ENCODE peak calls at places on chromosomes 1 and 21, in four cellular contexts. B is GF-D8; S is activated CD4-positive, alpha-beta T cell treated with anti-CD3 and anti-CD28 coated beads, Interleukin-2, amount 50 U/mL, for 1 hour; G is NCI-H1930. T is an unnamed sample.
A peak's percentile ranks its signal among the peaks of the same experiment; 100 is the strongest.

GRCh38 chr1:212286437-212287131 is 1.4 kb downstream of the PPP2R5A start:
- DNase-seq in B (peak; percentile 45), S (no peak), G (peak; percentile 28), T (no peak)

GRCh38 chr1:204587621-204588020 is 71.4 kb downstream of the MDM4 start:
- DNase-seq in B (no peak), S (no peak), G (no peak), T (no peak)

GRCh38 chr1:55204997-55205396 is 10.2 kb downstream of the USP24 start:
- DNase-seq in B (no peak), S (no peak), G (no peak), T (no peak)

GRCh38 chr1:180916012-180916770 is 3.5 kb downstream of the KIAA1614 start:
- DNase-seq in B (no peak), S (no peak), G (no peak), T (no peak)

GRCh38 chr1:172180886-172181285 is 239.6 kb upstream of the C1orf105 start:
- DNase-seq in B (no peak), S (peak; percentile 31), G (no peak), T (no peak)

GRCh38 chr1:109392788-109393580 is 4.7 kb downstream of the SORT1 start:
- DNase-seq in B (peak; percentile 18), S (no peak), G (no peak), T (no peak)

GRCh38 chr1:59396387-59396786 is 99.5 kb downstream of the FGGY start:
- DNase-seq in B (no peak), S (no peak), G (no peak), T (no peak)

GRCh38 chr1:113891631-113892220 is 4.3 kb upstream of the BCL2L15 start:
- DNase-seq in B (no peak), S (no peak), G (no peak), T (no peak)

GRCh38 chr1:161720341-161720887 is 930 bp upstream of the FCRLB start:
- DNase-seq in B (no peak), S (no peak), G (no peak), T (no peak)

GRCh38 chr21:41368361-41369104 is 6.7 kb downstream of the MX2 start:
- DNase-seq in B (no peak), S (no peak), G (no peak), T (no peak)

GRCh38 chr1:61054636-61055035 is 27.7 kb upstream of the NFIA start:
- DNase-seq in B (no peak), S (no peak), G (no peak), T (no peak)

GRCh38 chr1:43366179-43366578 is 1.6 kb downstream of the ELOVL1 start:
- DNase-seq in B (no peak), S (no peak), G (no peak), T (no peak)

GRCh38 chr1:25020851-25021585 is 90.9 kb upstream of the RUNX3 start:
- DNase-seq in B (no peak), S (no peak), G (no peak), T (no peak)

GRCh38 chr1:182407724-182408123 is 7.3 kb upstream of the TEDDM1 start:
- DNase-seq in B (no peak), S (no peak), G (no peak), T (no peak)

GRCh38 chr1:46043491-46044017 is 88.9 kb downstream of the PIK3R3 start:
- DNase-seq in B (peak; percentile 98), S (no peak), G (no peak), T (no peak)

GRCh38 chr1:99731384-99731783 is 35.1 kb downstream of the FRRS1 start:
- DNase-seq in B (no peak), S (no peak), G (no peak), T (no peak)

GRCh38 chr1:20137604-20138003 is 1.5 kb upstream of the PLA2G2F start:
- DNase-seq in B (no peak), S (no peak), G (no peak), T (no peak)